ENCODE peak calls at places on chromosomes 6 and 20, in ten cellular contexts. Y, E, V, P, S, L, A, Z, J and U are unnamed samples.

GRCh38 chr6:129736105-129736504 is 26.1 kb upstream of the ARHGAP18 start:
- DNase-seq in Y (no peak), E (no peak), V (no peak), P (no peak), S (no peak), L (no peak), A (no peak), Z (no peak), J (no peak), U (no peak)

GRCh38 chr6:57109905-57110304 is 19.9 kb downstream of the ZNF451 start:
- DNase-seq in Y (no peak), E (no peak), V (no peak), P (no peak), S (no peak), L (no peak), A (no peak), Z (no peak), J (no peak), U (no peak)

GRCh38 chr20:62306440-62307187 is 3.8 kb downstream of the ADRM1 start:
- DNase-seq in Y (no peak), E (no peak), V (no peak), P (no peak), S (no peak), L (no peak), A (no peak), Z (no peak), J (no peak), U (no peak)

GRCh38 chr20:58482416-58482815 is 32.8 kb downstream of the APCDD1L start:
- DNase-seq in Y (no peak), E (no peak), V (no peak), P (no peak), S (no peak), L (no peak), A (no peak), Z (peak; percentile 71), J (no peak), U (no peak)

GRCh38 chr20:51275816-51276215 is 252.9 kb upstream of the KCNG1 start:
- DNase-seq in Y (no peak), E (no peak), V (no peak), P (no peak), S (no peak), L (no peak), A (no peak), Z (peak; percentile 71), J (no peak), U (no peak)

GRCh38 chr20:35831029-35831428 is 59.2 kb downstream of the PHF20 start:
- DNase-seq in Y (no peak), E (no peak), V (no peak), P (no peak), S (no peak), L (no peak), A (no peak), Z (peak; percentile 33), J (no peak), U (no peak)

GRCh38 chr20:38941726-38942389 is 15.6 kb downstream of the FAM83D start:
- DNase-seq in Y (no peak), E (no peak), V (no peak), P (no peak), S (no peak), L (no peak), A (no peak), Z (no peak), J (no peak), U (no peak)

GRCh38 chr6:126063512-126064146 is 77.3 kb downstream of the TRMT11 start:
- DNase-seq in Y (no peak), E (no peak), V (no peak), P (no peak), S (no peak), L (no peak), A (no peak), Z (peak; percentile 66), J (no peak), U (no peak)

GRCh38 chr20:31698803-31699718 is 23.6 kb downstream of the BCL2L1 start:
- DNase-seq in Y (peak; percentile 81), E (peak; percentile 67), V (peak; percentile 99), P (no peak), S (no peak), L (no peak), A (no peak), Z (peak; percentile 89), J (no peak), U (peak; percentile 73)

GRCh38 chr6:158870418-158870957 is 51.3 kb upstream of the EZR start:
- DNase-seq in Y (no peak), E (no peak), V (no peak), P (no peak), S (no peak), L (no peak), A (no peak), Z (no peak), J (no peak), U (no peak)

GRCh38 chr6:38498085-38498484 is 141.6 kb downstream of the BTBD9 start:
- DNase-seq in Y (no peak), E (no peak), V (no peak), P (no peak), S (no peak), L (no peak), A (no peak), Z (no peak), J (no peak), U (no peak)

GRCh38 chr6:73131706-73132105 is 93.6 kb downstream of the KHDC1L start:
- DNase-seq in Y (no peak), E (no peak), V (no peak), P (no peak), S (no peak), L (no peak), A (no peak), Z (peak; percentile 23), J (no peak), U (no peak)

GRCh38 chr6:424741-425417 is 33.3 kb downstream of the IRF4 start:
- DNase-seq in Y (no peak), E (no peak), V (no peak), P (no peak), S (no peak), L (no peak), A (no peak), Z (no peak), J (no peak), U (no peak)

GRCh38 chr6:73152998-73153757 is 72.1 kb downstream of the KHDC1L start:
- DNase-seq in Y (no peak), E (no peak), V (no peak), P (no peak), S (no peak), L (no peak), A (no peak), Z (no peak), J (no peak), U (no peak)

GRCh38 chr6:25257686-25258348 is 21.4 kb upstream of the CARMIL1 start:
- DNase-seq in Y (no peak), E (no peak), V (no peak), P (no peak), S (no peak), L (no peak), A (no peak), Z (no peak), J (no peak), U (no peak)

GRCh38 chr6:156809034-156809433 is 31.9 kb downstream of the ARID1B start:
- DNase-seq in Y (peak; percentile 82), E (no peak), V (no peak), P (no peak), S (no peak), L (no peak), A (no peak), Z (no peak), J (no peak), U (no peak)

GRCh38 chr20:8473459-8473858 is 341.4 kb downstream of the PLCB1 start:
- DNase-seq in Y (no peak), E (no peak), V (no peak), P (no peak), S (no peak), L (no peak), A (no peak), Z (no peak), J (no peak), U (no peak)

GRCh38 chr6:142692942-142693341 is 252.0 kb downstream of the HIVEP2 start:
- DNase-seq in Y (peak; percentile 68), E (peak; percentile 57), V (peak; percentile 38), P (peak; percentile 45), S (peak; percentile 60), L (peak; percentile 49), A (peak; percentile 62), Z (peak; percentile 91), J (peak; percentile 49), U (peak; percentile 52)

GRCh38 chr6:36852481-36853147 is 13.4 kb upstream of the CPNE5 start:
- DNase-seq in Y (no peak), E (no peak), V (no peak), P (no peak), S (no peak), L (no peak), A (no peak), Z (peak; percentile 43), J (no peak), U (no peak)

GRCh38 chr6:2179950-2180349 is 65.5 kb downstream of the GMDS start:
- DNase-seq in Y (no peak), E (no peak), V (no peak), P (no peak), S (no peak), L (no peak), A (no peak), Z (no peak), J (no peak), U (no peak)

GRCh38 chr20:63234693-63235398 is 859 bp upstream of the BIRC7 start:
- DNase-seq in Y (peak; percentile 30), E (peak; percentile 19), V (no peak), P (no peak), S (no peak), L (peak; percentile 51), A (peak; percentile 20), Z (no peak), J (peak; percentile 23), U (no peak)

GRCh38 chr6:41531591-41532582 is 14.3 kb upstream of the FOXP4 start:
- DNase-seq in Y (peak; percentile 93), E (peak; percentile 19), V (no peak), P (no peak), S (peak; percentile 54), L (no peak), A (no peak), Z (peak; percentile 68), J (peak; percentile 26), U (no peak)

GRCh38 chr6:19734061-19734460 is 103.1 kb upstream of the ID4 start:
- DNase-seq in Y (no peak), E (no peak), V (no peak), P (no peak), S (no peak), L (no peak), A (no peak), Z (no peak), J (no peak), U (no peak)

GRCh38 chr6:3176562-3177355 is 19.4 kb upstream of the TUBB2A start:
- DNase-seq in Y (no peak), E (no peak), V (peak; percentile 71), P (no peak), S (no peak), L (no peak), A (no peak), Z (peak; percentile 92), J (no peak), U (no peak)

GRCh38 chr6:25504661-25505060 is 147.4 kb upstream of the SCGN start:
- DNase-seq in Y (no peak), E (no peak), V (no peak), P (no peak), S (no peak), L (no peak), A (no peak), Z (peak; percentile 48), J (no peak), U (no peak)